ENCODE peak calls at places on chromosomes 4 and X, in eight cellular contexts. Z is uterus; E is SJSA1; C is lung; J is tibial artery; X is GM23248; B is effector memory CD4-positive, alpha-beta T cell; M is neuronal stem cell. W is an unnamed sample.

GRCh38 chr4:163063891-163064290 is 102.8 kb downstream of the NAF1 start:
- DNase-seq in Z (no peak), E (peak; percentile 84), C (no peak), J (no peak), X (no peak), B (no peak), M (no peak), W (no peak)

GRCh38 chr4:148015058-148015457 is 283.2 kb downstream of the ARHGAP10 start:
- DNase-seq in Z (no peak), E (no peak), C (no peak), J (no peak), X (no peak), B (no peak), M (no peak), W (no peak)

GRCh38 chr4:96164814-96165351 is 325.0 kb downstream of the PDHA2 start:
- DNase-seq in Z (no peak), E (peak; percentile 80), C (no peak), J (no peak), X (peak; percentile 0), B (no peak), M (no peak), W (no peak)

GRCh38 chrX:40058719-40059118 is 39.0 kb downstream of the BCOR start:
- DNase-seq in Z (no peak), E (no peak), C (no peak), J (no peak), X (no peak), B (no peak), M (no peak), W (peak; percentile 47)

GRCh38 chr4:23084559-23085248 is 392.0 kb downstream of the GBA3 start:
- DNase-seq in Z (no peak), E (peak; percentile 41), C (no peak), J (no peak), X (peak; percentile 13), B (no peak), M (no peak), W (no peak)

GRCh38 chr4:73897380-73898136 is 28.4 kb downstream of the CXCL1 start:
- DNase-seq in Z (no peak), E (no peak), C (no peak), J (no peak), X (peak; percentile 91), B (no peak), M (no peak), W (no peak)

GRCh38 chr4:11589676-11590075 is 161.0 kb upstream of the HS3ST1 start:
- DNase-seq in Z (no peak), E (no peak), C (no peak), J (no peak), X (no peak), B (no peak), M (no peak), W (no peak)

GRCh38 chr4:138639018-138639876 is 376.3 kb upstream of the NOCT start:
- DNase-seq in Z (no peak), E (no peak), C (no peak), J (no peak), X (peak; percentile 72), B (no peak), M (no peak), W (no peak)

GRCh38 chr4:141933978-141934377 is 297.6 kb downstream of the IL15 start:
- DNase-seq in Z (no peak), E (no peak), C (no peak), J (no peak), X (no peak), B (no peak), M (no peak), W (no peak)

GRCh38 chrX:130378008-130378669 is 7.3 kb downstream of the GPR119 start:
- DNase-seq in Z (no peak), E (no peak), C (no peak), J (no peak), X (no peak), B (no peak), M (no peak), W (no peak)

GRCh38 chrX:17020828-17021821 is 74.7 kb downstream of the REPS2 start:
- DNase-seq in Z (no peak), E (no peak), C (no peak), J (no peak), X (peak; percentile 24), B (no peak), M (no peak), W (no peak)

GRCh38 chr4:156512622-156513021 is 459.0 kb downstream of the PDGFC start:
- DNase-seq in Z (no peak), E (no peak), C (no peak), J (no peak), X (peak; percentile 29), B (no peak), M (no peak), W (no peak)

GRCh38 chr4:70624226-70624793 is 4.2 kb upstream of the ENAM start:
- DNase-seq in Z (no peak), E (no peak), C (no peak), J (no peak), X (no peak), B (no peak), M (no peak), W (no peak)

GRCh38 chr4:188127157-188127874 is 11.9 kb upstream of the TRIML1 start:
- DNase-seq in Z (no peak), E (no peak), C (no peak), J (no peak), X (peak; percentile 13), B (no peak), M (no peak), W (no peak)

DNA sequence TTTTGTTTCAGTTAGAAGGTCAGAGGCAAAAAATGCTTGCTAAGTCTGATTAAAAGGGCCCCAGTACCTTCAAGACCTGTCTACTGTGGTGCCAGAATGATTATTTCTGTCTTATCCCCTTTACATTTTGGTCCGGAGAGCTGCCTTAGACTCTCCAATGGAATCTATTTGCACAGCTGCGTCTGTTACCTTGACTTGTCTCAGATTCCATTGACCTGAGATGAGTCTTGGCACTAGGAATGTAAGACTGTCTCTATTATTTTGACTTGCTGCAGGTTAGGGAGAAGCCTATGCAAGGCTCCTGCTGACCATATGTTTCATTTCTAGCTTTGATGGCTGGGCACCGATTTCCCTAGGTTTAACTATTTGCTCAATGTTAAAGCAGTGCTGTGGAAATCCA is 457.6 kb downstream of the KCTD8 start:
- DNase-seq in Z (no peak), E (no peak), C (no peak), J (no peak), X (no peak), B (no peak), M (no peak), W (no peak)
- H3K4me3 ChIP-seq in Z (no peak overlapping the region), E (no peak overlapping the region), C (no peak overlapping the region), J (no peak overlapping the region), X (no peak overlapping the region), B (no peak overlapping the region), M (no peak overlapping the region), W (no peak overlapping the region)

GRCh38 chr4:78551420-78552351 is at the start of gene ANXA3:
- DNase-seq in Z (no peak), E (peak; percentile 54), C (peak; percentile 73), J (no peak), X (peak; percentile 44), B (no peak), M (no peak), W (no peak)
- H3K27ac ChIP-seq in Z (no peak within 1 kb of the TSS), E (peak within 1 kb of the TSS; percentile 93), C (peak within 1 kb of the TSS; percentile 98), J (peak within 1 kb of the TSS; percentile 53), X (no peak within 1 kb of the TSS), B (no peak within 1 kb of the TSS), M (no peak within 1 kb of the TSS), W (peak within 1 kb of the TSS; percentile 63)

GRCh38 chr4:116926631-116927295 is 158.6 kb downstream of the TRAM1L1 start:
- DNase-seq in Z (no peak), E (no peak), C (no peak), J (no peak), X (no peak), B (no peak), M (peak; percentile 0), W (no peak)
- H3K4me3 ChIP-seq in Z (no peak overlapping the region), E (no peak overlapping the region), C (no peak overlapping the region), J (no peak overlapping the region), X (no peak overlapping the region), B (no peak overlapping the region), M (no peak overlapping the region), W (no peak overlapping the region)

GRCh38 chr4:122895336-122895995 is 26.9 kb downstream of the NUDT6 start:
- DNase-seq in Z (no peak), E (no peak), C (no peak), J (no peak), X (no peak), B (no peak), M (no peak), W (no peak)
- H3K27ac ChIP-seq in Z (no peak overlapping the region), E (no peak overlapping the region), C (no peak overlapping the region), J (peak overlapping the region; percentile 45), X (peak overlapping the region; percentile 43), B (no peak overlapping the region), M (no peak overlapping the region), W (peak overlapping the region; percentile 5)

DNA sequence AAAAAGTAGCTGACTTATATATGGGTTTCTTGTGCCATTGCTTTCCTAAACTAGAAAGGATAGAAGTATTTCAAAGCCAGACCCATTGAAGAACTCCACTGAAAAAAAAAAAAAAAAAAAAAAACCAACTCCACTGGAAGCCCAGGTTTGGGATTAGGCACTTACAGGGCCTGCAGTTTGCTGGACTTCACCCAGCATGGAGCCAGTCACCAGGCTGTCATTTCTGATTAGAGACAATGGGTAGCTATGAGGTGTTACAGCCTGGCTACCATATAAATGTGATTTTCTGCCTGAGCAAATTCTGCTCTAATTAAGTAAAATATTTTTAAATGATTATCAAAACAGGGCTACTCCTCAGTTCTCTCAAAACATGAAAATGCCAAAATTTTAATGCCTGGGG is 49.5 kb downstream of the HS6ST2 start:
- DNase-seq in Z (no peak), E (no peak), C (no peak), J (no peak), X (no peak), B (no peak), M (no peak), W (no peak)
- H3K4me3 ChIP-seq in Z (no peak overlapping the region), E (no peak overlapping the region), C (no peak overlapping the region), J (no peak overlapping the region), X (no peak overlapping the region), B (no peak overlapping the region), M (no peak overlapping the region), W (no peak overlapping the region)

W was measured in coronary artery.